ENCODE peak calls at places on chromosomes 12 and 14, in ten cellular contexts. One of them, this sample, is unnamed. For H3K27me3, the result is how much of the 10 kb centered on the place peaks cover.

GRCh38 chr12:9636807-9637206 is 29.1 kb upstream of the KLRB1 start:
- DNase-seq in lung: no peak
- DNase-seq in A673: peak
- DNase-seq in body of pancreas: no peak
- DNase-seq in stomach: no peak
- DNase-seq in CD8-positive, alpha-beta memory T cell: no peak
- DNase-seq in colonic mucosa: no peak
- DNase-seq in Peyer's patch: no peak
- DNase-seq in pancreas: no peak
- DNase-seq in dorsolateral prefrontal cortex: no peak
- DNase-seq in this sample: no peak

GRCh38 chr12:60152756-60153155 is 556.9 kb downstream of the SLC16A7 start:
- DNase-seq in A673: no peak
- DNase-seq in body of pancreas: no peak
- DNase-seq in stomach: no peak
- DNase-seq in dorsolateral prefrontal cortex: no peak
- DNase-seq in colonic mucosa: no peak
- DNase-seq in Peyer's patch: no peak
- DNase-seq in CD8-positive, alpha-beta memory T cell: no peak
- DNase-seq in lung: no peak
- DNase-seq in pancreas: no peak
- DNase-seq in this sample: no peak

GRCh38 chr14:91078095-91078737 is 17.8 kb upstream of the RPS6KA5 start:
- DNase-seq in dorsolateral prefrontal cortex: no peak
- DNase-seq in A673: no peak
- DNase-seq in CD8-positive, alpha-beta memory T cell: peak
- DNase-seq in pancreas: no peak
- DNase-seq in lung: no peak
- DNase-seq in colonic mucosa: no peak
- DNase-seq in body of pancreas: no peak
- DNase-seq in Peyer's patch: no peak
- DNase-seq in stomach: no peak
- DNase-seq in this sample: no peak

GRCh38 chr14:49982522-49982951 is 89.7 kb downstream of the ARF6 start:
- DNase-seq in stomach: no peak
- DNase-seq in dorsolateral prefrontal cortex: no peak
- DNase-seq in pancreas: no peak
- DNase-seq in colonic mucosa: no peak
- DNase-seq in Peyer's patch: no peak
- DNase-seq in lung: no peak
- DNase-seq in CD8-positive, alpha-beta memory T cell: no peak
- DNase-seq in body of pancreas: no peak
- DNase-seq in A673: no peak
- DNase-seq in this sample: no peak

GRCh38 chr12:5433081-5433839 is 1.4 kb downstream of the NTF3 start:
- DNase-seq in CD8-positive, alpha-beta memory T cell: no peak
- DNase-seq in dorsolateral prefrontal cortex: no peak
- DNase-seq in body of pancreas: no peak
- DNase-seq in A673: no peak
- DNase-seq in colonic mucosa: no peak
- DNase-seq in pancreas: no peak
- DNase-seq in lung: no peak
- DNase-seq in Peyer's patch: no peak
- DNase-seq in stomach: no peak
- DNase-seq in this sample: no peak

GRCh38 chr12:6167327-6168280 is 32.6 kb upstream of the CD9 start:
- DNase-seq in pancreas: no peak
- DNase-seq in body of pancreas: peak
- DNase-seq in stomach: peak
- DNase-seq in A673: no peak
- DNase-seq in CD8-positive, alpha-beta memory T cell: no peak
- DNase-seq in colonic mucosa: peak
- DNase-seq in dorsolateral prefrontal cortex: no peak
- DNase-seq in Peyer's patch: no peak
- DNase-seq in lung: peak
- DNase-seq in this sample: peak

GRCh38 chr14:50018236-50019210 is 97.8 kb downstream of the VCPKMT start:
- DNase-seq in lung: no peak
- DNase-seq in CD8-positive, alpha-beta memory T cell: no peak
- DNase-seq in body of pancreas: peak
- DNase-seq in stomach: peak
- DNase-seq in pancreas: no peak
- DNase-seq in A673: no peak
- DNase-seq in dorsolateral prefrontal cortex: no peak
- DNase-seq in colonic mucosa: peak
- DNase-seq in Peyer's patch: no peak
- DNase-seq in this sample: no peak

GRCh38 chr12:2959508-2960431 is 573 bp downstream of the TEAD4 start:
- DNase-seq in colonic mucosa: peak
- DNase-seq in Peyer's patch: peak
- DNase-seq in A673: peak
- DNase-seq in lung: peak
- DNase-seq in pancreas: peak
- DNase-seq in dorsolateral prefrontal cortex: peak
- DNase-seq in stomach: peak
- DNase-seq in body of pancreas: peak
- DNase-seq in CD8-positive, alpha-beta memory T cell: no peak
- DNase-seq in this sample: no peak

GRCh38 chr12:110075880-110076279 is 27.6 kb upstream of the C12orf76 start:
- DNase-seq in pancreas: no peak
- DNase-seq in Peyer's patch: no peak
- DNase-seq in A673: no peak
- DNase-seq in CD8-positive, alpha-beta memory T cell: no peak
- DNase-seq in stomach: no peak
- DNase-seq in dorsolateral prefrontal cortex: no peak
- DNase-seq in colonic mucosa: no peak
- DNase-seq in lung: no peak
- DNase-seq in body of pancreas: no peak
- DNase-seq in this sample: no peak
- H3K27ac ChIP-seq in pancreas: no peak
- H3K27ac ChIP-seq in Peyer's patch: no peak
- H3K27ac ChIP-seq in A673: no peak
- H3K27ac ChIP-seq in CD8-positive, alpha-beta memory T cell: no peak
- H3K27ac ChIP-seq in stomach: no peak
- H3K27ac ChIP-seq in dorsolateral prefrontal cortex: peak
- H3K27ac ChIP-seq in colonic mucosa: no peak
- H3K27ac ChIP-seq in lung: no peak
- H3K27ac ChIP-seq in body of pancreas: no peak
- H3K27ac ChIP-seq in this sample: no peak

GRCh38 chr14:94179244-94179643 is 5.1 kb downstream of the PPP4R4 start:
- DNase-seq in body of pancreas: no peak
- DNase-seq in dorsolateral prefrontal cortex: no peak
- DNase-seq in CD8-positive, alpha-beta memory T cell: no peak
- DNase-seq in lung: no peak
- DNase-seq in Peyer's patch: no peak
- DNase-seq in pancreas: no peak
- DNase-seq in colonic mucosa: no peak
- DNase-seq in stomach: no peak
- DNase-seq in A673: no peak
- DNase-seq in this sample: no peak

GRCh38 chr14:94176808-94177207 is 2.7 kb downstream of the PPP4R4 start:
- DNase-seq in Peyer's patch: no peak
- DNase-seq in dorsolateral prefrontal cortex: no peak
- DNase-seq in lung: no peak
- DNase-seq in stomach: no peak
- DNase-seq in colonic mucosa: no peak
- DNase-seq in body of pancreas: no peak
- DNase-seq in CD8-positive, alpha-beta memory T cell: no peak
- DNase-seq in pancreas: no peak
- DNase-seq in A673: no peak
- DNase-seq in this sample: no peak

GRCh38 chr14:94177806-94178205 is 3.7 kb downstream of the PPP4R4 start:
- DNase-seq in body of pancreas: no peak
- DNase-seq in dorsolateral prefrontal cortex: no peak
- DNase-seq in CD8-positive, alpha-beta memory T cell: no peak
- DNase-seq in colonic mucosa: no peak
- DNase-seq in stomach: no peak
- DNase-seq in A673: no peak
- DNase-seq in Peyer's patch: no peak
- DNase-seq in pancreas: no peak
- DNase-seq in lung: no peak
- DNase-seq in this sample: no peak

GRCh38 chr14:94180655-94181271 is 6.6 kb downstream of the PPP4R4 start:
- DNase-seq in A673: peak
- DNase-seq in pancreas: no peak
- DNase-seq in body of pancreas: no peak
- DNase-seq in lung: no peak
- DNase-seq in colonic mucosa: no peak
- DNase-seq in stomach: no peak
- DNase-seq in CD8-positive, alpha-beta memory T cell: peak
- DNase-seq in Peyer's patch: no peak
- DNase-seq in dorsolateral prefrontal cortex: no peak
- DNase-seq in this sample: no peak

GRCh38 chr14:94181835-94182234 is 7.7 kb downstream of the PPP4R4 start:
- DNase-seq in CD8-positive, alpha-beta memory T cell: no peak
- DNase-seq in Peyer's patch: no peak
- DNase-seq in dorsolateral prefrontal cortex: no peak
- DNase-seq in pancreas: no peak
- DNase-seq in stomach: no peak
- DNase-seq in A673: no peak
- DNase-seq in colonic mucosa: no peak
- DNase-seq in lung: no peak
- DNase-seq in body of pancreas: no peak
- DNase-seq in this sample: no peak
- H3K27me3 ChIP-seq in CD8-positive, alpha-beta memory T cell: under half
- H3K27me3 ChIP-seq in Peyer's patch: under half
- H3K27me3 ChIP-seq in dorsolateral prefrontal cortex: under half
- H3K27me3 ChIP-seq in pancreas: under half
- H3K27me3 ChIP-seq in stomach: under half
- H3K27me3 ChIP-seq in A673: under half
- H3K27me3 ChIP-seq in colonic mucosa: under half
- H3K27me3 ChIP-seq in lung: under half
- H3K27me3 ChIP-seq in body of pancreas: under half
- H3K27me3 ChIP-seq in this sample: under half

GRCh38 chr12:49260831-49261363 is 4.0 kb upstream of the TUBA1C start:
- DNase-seq in CD8-positive, alpha-beta memory T cell: no peak
- DNase-seq in A673: no peak
- DNase-seq in colonic mucosa: no peak
- DNase-seq in stomach: no peak
- DNase-seq in Peyer's patch: no peak
- DNase-seq in dorsolateral prefrontal cortex: no peak
- DNase-seq in lung: no peak
- DNase-seq in pancreas: no peak
- DNase-seq in body of pancreas: no peak
- DNase-seq in this sample: no peak

GRCh38 chr12:49259452-49259851 is 5.4 kb upstream of the TUBA1C start:
- DNase-seq in pancreas: no peak
- DNase-seq in lung: no peak
- DNase-seq in body of pancreas: no peak
- DNase-seq in colonic mucosa: no peak
- DNase-seq in Peyer's patch: no peak
- DNase-seq in A673: no peak
- DNase-seq in CD8-positive, alpha-beta memory T cell: no peak
- DNase-seq in dorsolateral prefrontal cortex: no peak
- DNase-seq in stomach: no peak
- DNase-seq in this sample: no peak

GRCh38 chr12:49260165-49260564 is 4.7 kb upstream of the TUBA1C start:
- DNase-seq in pancreas: no peak
- DNase-seq in A673: no peak
- DNase-seq in CD8-positive, alpha-beta memory T cell: no peak
- DNase-seq in body of pancreas: no peak
- DNase-seq in Peyer's patch: no peak
- DNase-seq in stomach: no peak
- DNase-seq in dorsolateral prefrontal cortex: no peak
- DNase-seq in colonic mucosa: no peak
- DNase-seq in lung: no peak
- DNase-seq in this sample: no peak

GRCh38 chr12:49263400-49263763 is 1.5 kb upstream of the TUBA1C start:
- DNase-seq in lung: no peak
- DNase-seq in colonic mucosa: no peak
- DNase-seq in stomach: no peak
- DNase-seq in body of pancreas: no peak
- DNase-seq in dorsolateral prefrontal cortex: no peak
- DNase-seq in pancreas: no peak
- DNase-seq in CD8-positive, alpha-beta memory T cell: no peak
- DNase-seq in A673: no peak
- DNase-seq in Peyer's patch: no peak
- DNase-seq in this sample: no peak

DNA sequence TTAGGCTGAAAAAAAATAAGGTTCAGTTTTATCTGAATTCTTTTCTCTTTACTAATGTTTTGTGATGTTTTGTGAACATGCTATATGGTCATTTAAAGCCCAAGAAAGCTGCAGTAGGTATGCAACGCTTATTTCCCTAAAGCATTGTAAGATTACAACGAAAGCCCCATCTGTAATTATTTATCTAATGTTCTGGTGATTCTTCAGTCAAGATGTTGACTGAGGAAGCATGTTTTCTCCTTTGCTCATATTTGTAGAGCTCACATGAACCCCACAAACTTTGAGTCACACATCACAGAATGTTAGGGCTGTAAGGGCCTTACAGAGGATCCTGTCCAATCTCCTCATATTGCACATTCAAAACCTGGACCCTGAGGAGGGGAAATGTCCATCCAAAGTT is 3.2 kb upstream of the TUBA1C start:
- DNase-seq in body of pancreas: no peak
- DNase-seq in stomach: no peak
- DNase-seq in A673: no peak
- DNase-seq in Peyer's patch: no peak
- DNase-seq in colonic mucosa: no peak
- DNase-seq in pancreas: no peak
- DNase-seq in lung: no peak
- DNase-seq in CD8-positive, alpha-beta memory T cell: no peak
- DNase-seq in dorsolateral prefrontal cortex: no peak
- DNase-seq in this sample: no peak
- H3K27ac ChIP-seq in body of pancreas: no peak
- H3K27ac ChIP-seq in stomach: no peak
- H3K27ac ChIP-seq in A673: no peak
- H3K27ac ChIP-seq in Peyer's patch: no peak
- H3K27ac ChIP-seq in colonic mucosa: no peak
- H3K27ac ChIP-seq in pancreas: no peak
- H3K27ac ChIP-seq in lung: no peak
- H3K27ac ChIP-seq in CD8-positive, alpha-beta memory T cell: no peak
- H3K27ac ChIP-seq in dorsolateral prefrontal cortex: no peak
- H3K27ac ChIP-seq in this sample: no peak

GRCh38 chr12:198708-199107 is 15.2 kb downstream of the SLC6A12 start:
- DNase-seq in lung: no peak
- DNase-seq in stomach: no peak
- DNase-seq in dorsolateral prefrontal cortex: no peak
- DNase-seq in CD8-positive, alpha-beta memory T cell: no peak
- DNase-seq in colonic mucosa: no peak
- DNase-seq in pancreas: peak
- DNase-seq in A673: no peak
- DNase-seq in Peyer's patch: no peak
- DNase-seq in body of pancreas: peak
- DNase-seq in this sample: no peak

GRCh38 chr12:196436-196835 is 17.5 kb downstream of the SLC6A12 start:
- DNase-seq in stomach: no peak
- DNase-seq in A673: no peak
- DNase-seq in dorsolateral prefrontal cortex: no peak
- DNase-seq in Peyer's patch: no peak
- DNase-seq in body of pancreas: no peak
- DNase-seq in pancreas: no peak
- DNase-seq in CD8-positive, alpha-beta memory T cell: no peak
- DNase-seq in colonic mucosa: no peak
- DNase-seq in lung: no peak
- DNase-seq in this sample: no peak

GRCh38 chr12:195951-196350 is 18.0 kb downstream of the SLC6A12 start:
- DNase-seq in body of pancreas: no peak
- DNase-seq in A673: no peak
- DNase-seq in lung: no peak
- DNase-seq in CD8-positive, alpha-beta memory T cell: no peak
- DNase-seq in colonic mucosa: no peak
- DNase-seq in Peyer's patch: no peak
- DNase-seq in pancreas: no peak
- DNase-seq in dorsolateral prefrontal cortex: no peak
- DNase-seq in stomach: no peak
- DNase-seq in this sample: no peak

GRCh38 chr12:197347-197746 is 16.6 kb downstream of the SLC6A12 start:
- DNase-seq in CD8-positive, alpha-beta memory T cell: no peak
- DNase-seq in pancreas: no peak
- DNase-seq in A673: no peak
- DNase-seq in body of pancreas: no peak
- DNase-seq in lung: no peak
- DNase-seq in Peyer's patch: no peak
- DNase-seq in dorsolateral prefrontal cortex: no peak
- DNase-seq in stomach: no peak
- DNase-seq in colonic mucosa: no peak
- DNase-seq in this sample: no peak

GRCh38 chr12:197911-198695 is 15.9 kb downstream of the SLC6A12 start:
- DNase-seq in Peyer's patch: no peak
- DNase-seq in lung: no peak
- DNase-seq in CD8-positive, alpha-beta memory T cell: no peak
- DNase-seq in body of pancreas: no peak
- DNase-seq in colonic mucosa: no peak
- DNase-seq in A673: no peak
- DNase-seq in pancreas: no peak
- DNase-seq in stomach: no peak
- DNase-seq in dorsolateral prefrontal cortex: no peak
- DNase-seq in this sample: no peak
- H3K27me3 ChIP-seq in Peyer's patch: under half
- H3K27me3 ChIP-seq in lung: under half
- H3K27me3 ChIP-seq in CD8-positive, alpha-beta memory T cell: under half
- H3K27me3 ChIP-seq in body of pancreas: under half
- H3K27me3 ChIP-seq in colonic mucosa: under half
- H3K27me3 ChIP-seq in A673: under half
- H3K27me3 ChIP-seq in pancreas: under half
- H3K27me3 ChIP-seq in stomach: under half
- H3K27me3 ChIP-seq in dorsolateral prefrontal cortex: under half
- H3K27me3 ChIP-seq in this sample: under half

This sample was measured in thoracic aorta.